ENCODE peak calls at places on chromosomes 11 and 22, in ten cellular contexts. M, T, N, O, D, X, Q, L, F and U are unnamed samples.

GRCh38 chr11:134252539-134253188 is 488 bp downstream of the THYN1 start:
- DNase-seq in D (no peak), L (peak; percentile 25), X (no peak), Q (peak; percentile 58), O (no peak), T (peak; percentile 68), M (no peak), F (peak; percentile 45), N (no peak), U (peak; percentile 43)

GRCh38 chr11:2810401-2811205 is 75.0 kb downstream of the CDKN1C start:
- DNase-seq in O (peak; percentile 18), D (peak; percentile 56), N (peak; percentile 15), Q (no peak), X (no peak), F (no peak), T (no peak), M (no peak), L (no peak), U (peak; percentile 44)

GRCh38 chr11:10982695-10983492 is 125.0 kb upstream of the ZBED5 start:
- DNase-seq in N (no peak), D (no peak), X (no peak), L (no peak), O (no peak), Q (no peak), T (peak; percentile 20), F (no peak), M (no peak), U (no peak)

GRCh38 chr11:110069158-110069737 is 23.9 kb upstream of the ZC3H12C start:
- DNase-seq in O (peak; percentile 77), L (no peak), T (peak; percentile 78), D (no peak), N (peak; percentile 72), M (no peak), Q (no peak), X (no peak), F (peak; percentile 24), U (peak; percentile 72)

GRCh38 chr11:92473736-92474135 is 249.1 kb downstream of the FAT3 start:
- DNase-seq in F (no peak), N (no peak), M (no peak), Q (no peak), L (no peak), O (no peak), T (peak; percentile 1), X (no peak), D (no peak), U (no peak)

GRCh38 chr11:96267490-96268010 is 75.4 kb downstream of the MAML2 start:
- DNase-seq in X (no peak), D (no peak), F (no peak), M (no peak), O (no peak), T (no peak), N (no peak), Q (no peak), L (no peak), U (no peak)

GRCh38 chr11:2328040-2328439 is 26.2 kb downstream of the TSPAN32 start:
- DNase-seq in Q (no peak), T (no peak), L (no peak), M (no peak), N (no peak), O (no peak), X (no peak), D (peak; percentile 56), F (no peak), U (no peak)

GRCh38 chr11:7436657-7437056 is 48.6 kb upstream of the OLFML1 start:
- DNase-seq in L (no peak), D (no peak), X (no peak), N (no peak), Q (no peak), F (no peak), T (no peak), O (no peak), M (peak; percentile 13), U (no peak)

GRCh38 chr11:36411202-36411640 is 98.9 kb downstream of the TRAF6 start:
- DNase-seq in D (peak; percentile 64), L (no peak), X (no peak), M (no peak), Q (no peak), T (peak; percentile 22), O (peak; percentile 55), F (no peak), N (no peak), U (peak; percentile 54)

GRCh38 chr11:3126207-3126865 is 38.8 kb downstream of the OSBPL5 start:
- DNase-seq in D (peak; percentile 73), M (no peak), T (no peak), L (no peak), Q (no peak), O (peak; percentile 33), X (no peak), F (no peak), N (peak; percentile 49), U (peak; percentile 91)

GRCh38 chr22:27629908-27630733 is 171.4 kb downstream of the MN1 start:
- DNase-seq in L (no peak), D (no peak), O (no peak), F (no peak), Q (no peak), T (no peak), M (no peak), X (no peak), N (no peak), U (no peak)

GRCh38 chr11:73980001-73980960 is 2.4 kb downstream of the UCP2 start:
- DNase-seq in O (peak; percentile 45), N (no peak), M (peak; percentile 93), T (no peak), Q (peak; percentile 30), L (peak; percentile 28), X (peak; percentile 66), F (peak; percentile 48), D (peak; percentile 69), U (peak; percentile 84)

GRCh38 chr11:78809931-78810481 is 235.3 kb upstream of the NARS2 start:
- DNase-seq in D (no peak), X (no peak), F (peak; percentile 72), M (no peak), T (no peak), O (no peak), L (no peak), N (no peak), Q (no peak), U (no peak)

GRCh38 chr11:94784884-94785283 is 16.7 kb downstream of the AMOTL1 start:
- DNase-seq in T (no peak), L (no peak), X (no peak), F (no peak), O (no peak), N (no peak), D (no peak), M (no peak), Q (no peak), U (no peak)

GRCh38 chr11:94776351-94777321 is 8.5 kb downstream of the AMOTL1 start:
- DNase-seq in T (peak; percentile 53), D (no peak), M (no peak), O (peak; percentile 35), X (no peak), Q (no peak), N (no peak), F (no peak), L (peak; percentile 20), U (no peak)

GRCh38 chr11:94781822-94782221 is 13.7 kb downstream of the AMOTL1 start:
- DNase-seq in X (no peak), M (no peak), D (no peak), O (no peak), F (no peak), L (no peak), Q (no peak), T (peak; percentile 49), N (no peak), U (no peak)

GRCh38 chr11:94782446-94782845 is 14.3 kb downstream of the AMOTL1 start:
- DNase-seq in X (no peak), N (no peak), T (peak; percentile 62), M (no peak), Q (no peak), L (no peak), D (no peak), F (no peak), O (no peak), U (no peak)

GRCh38 chr11:94780432-94780831 is 12.3 kb downstream of the AMOTL1 start:
- DNase-seq in Q (no peak), L (no peak), T (no peak), F (no peak), X (no peak), M (no peak), N (no peak), D (no peak), O (no peak), U (no peak)
- H3K4me1 ChIP-seq in Q (peaks cover 44% of the 10 kb centered on the region), L (peaks cover 10% of the 10 kb centered on the region), T (no peaks in the 10 kb centered on the region), F (peaks cover 21% of the 10 kb centered on the region), X (no peaks in the 10 kb centered on the region), M (peaks cover 5% of the 10 kb centered on the region), N (peaks cover 74% of the 10 kb centered on the region), D (peaks cover 77% of the 10 kb centered on the region), O (peaks cover 56% of the 10 kb centered on the region), U (no peaks in the 10 kb centered on the region)

GRCh38 chr11:27423125-27423524 is 49.5 kb downstream of the LGR4 start:
- DNase-seq in N (peak; percentile 50), Q (peak; percentile 43), T (peak; percentile 97), D (no peak), X (no peak), M (no peak), L (no peak), O (peak; percentile 65), F (peak; percentile 62), U (no peak)

GRCh38 chr11:27420722-27421572 is 51.6 kb downstream of the LGR4 start:
- DNase-seq in L (no peak), D (no peak), F (no peak), O (no peak), N (no peak), M (no peak), T (peak; percentile 24), X (no peak), Q (no peak), U (no peak)

GRCh38 chr11:27416568-27417176 is 53.7 kb upstream of the CCDC34 start:
- DNase-seq in X (no peak), F (no peak), T (no peak), N (no peak), O (no peak), Q (no peak), D (no peak), M (no peak), L (no peak), U (no peak)

GRCh38 chr11:27421819-27422494 is 50.6 kb downstream of the LGR4 start:
- DNase-seq in Q (no peak), F (no peak), X (no peak), N (no peak), M (no peak), D (no peak), T (no peak), L (no peak), O (no peak), U (no peak)

GRCh38 chr11:27420217-27420616 is 52.4 kb downstream of the LGR4 start:
- DNase-seq in T (no peak), Q (no peak), L (no peak), X (no peak), O (no peak), N (no peak), M (no peak), F (no peak), D (no peak), U (no peak)
- H3K4me1 ChIP-seq in T (peaks cover 59% of the 10 kb centered on the region), Q (peaks cover 66% of the 10 kb centered on the region), L (peaks cover 54% of the 10 kb centered on the region), X (no peaks in the 10 kb centered on the region), O (peaks cover 14% of the 10 kb centered on the region), N (peaks cover 46% of the 10 kb centered on the region), M (no peaks in the 10 kb centered on the region), F (peaks cover 25% of the 10 kb centered on the region), D (no peaks in the 10 kb centered on the region), U (peaks cover 12% of the 10 kb centered on the region)

GRCh38 chr11:88433546-88434230 is 96.2 kb upstream of the CTSC start:
- DNase-seq in D (no peak), T (no peak), X (no peak), F (no peak), M (no peak), N (no peak), L (no peak), Q (no peak), O (no peak), U (no peak)
- H3K4me1 ChIP-seq in D (no peaks in the 10 kb centered on the region), T (no peaks in the 10 kb centered on the region), X (no peaks in the 10 kb centered on the region), F (no peaks in the 10 kb centered on the region), M (no peaks in the 10 kb centered on the region), N (no peaks in the 10 kb centered on the region), L (no peaks in the 10 kb centered on the region), Q (peaks cover 13% of the 10 kb centered on the region), O (no peaks in the 10 kb centered on the region), U (no peaks in the 10 kb centered on the region)

GRCh38 chr11:59173080-59173963 is 1.4 kb downstream of the DTX4 start:
- DNase-seq in M (no peak), O (peak; percentile 45), N (no peak), L (no peak), X (no peak), T (peak; percentile 51), D (peak; percentile 78), Q (peak; percentile 81), F (peak; percentile 73), U (peak; percentile 73)
- H3K4me1 ChIP-seq in M (peaks cover 7% of the 10 kb centered on the region), O (peaks cover 23% of the 10 kb centered on the region), N (peaks cover 33% of the 10 kb centered on the region), L (no peaks in the 10 kb centered on the region), X (peaks cover 20% of the 10 kb centered on the region), T (peaks cover 5% of the 10 kb centered on the region), D (peaks cover 11% of the 10 kb centered on the region), Q (peaks cover 13% of the 10 kb centered on the region), F (peaks cover 19% of the 10 kb centered on the region), U (peaks cover 20% of the 10 kb centered on the region)